ENCODE peak calls at places on chromosomes 2 and 18, in eight cellular contexts. M is putamen, S is ELF-1, O is ACHN, T is NCI-H446 treated with DMSO at 0.1 percent for 48 hours, J is GM12891, Y is anterior cingulate cortex, R is AG08396. I is an unnamed sample.

GRCh38 chr2:218832520-218832919 is 917 bp upstream of the PRKAG3 start:
- DNase-seq in Y (no peak), M (no peak), R (peak), O (peak), J (no peak), S (no peak), T (no peak), I (no peak)

GRCh38 chr2:101655941-101656422 is 41.5 kb upstream of the MAP4K4 start:
- DNase-seq in J (no peak), M (no peak), S (no peak), Y (no peak), R (peak), O (no peak), T (no peak), I (no peak)

GRCh38 chr2:187055463-187055862 is 206.5 kb upstream of the ZSWIM2 start:
- DNase-seq in R (no peak), M (no peak), J (no peak), O (no peak), Y (no peak), S (no peak), T (no peak), I (no peak)

GRCh38 chr2:200829258-200829655 is 17.5 kb downstream of the BZW1 start:
- DNase-seq in T (no peak), O (no peak), M (no peak), S (no peak), R (no peak), J (no peak), Y (no peak), I (no peak)

GRCh38 chr2:162327134-162327769 is 8.8 kb upstream of the IFIH1 start:
- DNase-seq in O (no peak), S (no peak), R (no peak), J (no peak), T (no peak), M (no peak), Y (no peak), I (no peak)

GRCh38 chr2:68200157-68200787 is 42.6 kb downstream of the PNO1 start:
- DNase-seq in T (no peak), M (no peak), S (no peak), R (no peak), O (no peak), Y (no peak), J (no peak), I (no peak)

GRCh38 chr18:54835944-54836343 is 7.7 kb downstream of the RAB27B start:
- DNase-seq in Y (no peak), R (no peak), J (no peak), T (no peak), S (no peak), O (no peak), M (no peak), I (no peak)

GRCh38 chr18:59950215-59950944 is 50.6 kb downstream of the PMAIP1 start:
- DNase-seq in Y (no peak), R (no peak), O (no peak), M (no peak), T (no peak), S (no peak), J (no peak), I (no peak)

GRCh38 chr2:27721335-27721734 is 50.2 kb upstream of the MRPL33 start:
- DNase-seq in R (no peak), M (no peak), Y (no peak), O (peak), T (no peak), J (no peak), S (no peak), I (no peak)

GRCh38 chr2:63851912-63852311 is 10.2 kb downstream of the UGP2 start:
- DNase-seq in T (no peak), J (no peak), O (no peak), R (no peak), M (no peak), Y (no peak), S (no peak), I (no peak)

GRCh38 chr2:120526997-120527945 is 181.3 kb downstream of the INHBB start:
- DNase-seq in T (no peak), O (no peak), Y (no peak), J (no peak), R (no peak), M (no peak), S (no peak), I (no peak)

GRCh38 chr2:122390406-122390805 is 635.0 kb downstream of the TSN start:
- DNase-seq in M (no peak), J (no peak), Y (no peak), T (no peak), S (no peak), O (peak), R (no peak), I (no peak)

GRCh38 chr2:15667579-15668556 is 76.2 kb downstream of the DDX1 start:
- DNase-seq in S (no peak), R (no peak), T (no peak), Y (no peak), O (no peak), J (no peak), M (no peak), I (no peak)

GRCh38 chr2:190519975-190520767 is 14.4 kb downstream of the NEMP2 start:
- DNase-seq in Y (no peak), O (no peak), S (no peak), R (no peak), T (no peak), M (no peak), J (no peak), I (no peak)

GRCh38 chr2:16166327-16166981 is 226.1 kb downstream of the MYCN start:
- DNase-seq in M (no peak), J (no peak), Y (no peak), S (peak), T (no peak), O (no peak), R (no peak), I (no peak)

GRCh38 chr2:105618351-105618659 is 126.4 kb upstream of the NCK2 start:
- DNase-seq in R (no peak), O (no peak), M (no peak), T (no peak), S (no peak), J (no peak), Y (no peak), I (no peak)

GRCh38 chr18:45334188-45334587 is 281.1 kb upstream of the SLC14A2 start:
- DNase-seq in S (no peak), M (no peak), O (no peak), J (no peak), R (no peak), T (no peak), Y (no peak), I (no peak)

GRCh38 chr2:29115797-29116781 is 874 bp downstream of the CLIP4 start:
- DNase-seq in S (no peak), R (peak), O (peak), M (peak), T (no peak), Y (peak), J (no peak), I (peak)

GRCh38 chr2:220446106-220446712 is 818.8 kb downstream of the SLC4A3 start:
- DNase-seq in Y (no peak), O (no peak), J (no peak), M (peak), T (no peak), S (no peak), R (no peak), I (no peak)

GRCh38 chr2:88831071-88831791 is 139.8 kb downstream of the RPIA start:
- DNase-seq in Y (no peak), O (no peak), T (no peak), M (no peak), J (no peak), S (no peak), R (no peak), I (no peak)

GRCh38 chr2:30356061-30356460 is 91.0 kb upstream of the LCLAT1 start:
- DNase-seq in S (no peak), Y (no peak), T (no peak), R (no peak), O (no peak), J (no peak), M (no peak), I (no peak)

GRCh38 chr2:38439807-38440300 is 62.8 kb upstream of the ATL2 start:
- DNase-seq in J (no peak), O (no peak), R (no peak), S (no peak), M (no peak), Y (no peak), T (no peak), I (no peak)

GRCh38 chr2:151363709-151364108 is 6.3 kb downstream of the TNFAIP6 start:
- DNase-seq in M (peak), Y (no peak), O (no peak), S (no peak), J (no peak), T (no peak), R (no peak), I (no peak)

GRCh38 chr2:133674433-133675331 is 106.4 kb upstream of the NCKAP5 start:
- DNase-seq in J (no peak), O (no peak), M (peak), Y (peak), S (peak), R (peak), T (peak), I (peak)

GRCh38 chr2:40129725-40130124 is 322.2 kb downstream of the SLC8A1 start:
- DNase-seq in R (no peak), M (no peak), O (no peak), J (no peak), T (no peak), S (no peak), Y (no peak), I (no peak)

GRCh38 chr2:9641641-9642040 is 10.8 kb upstream of the YWHAQ start:
- DNase-seq in R (no peak), M (no peak), T (no peak), S (no peak), O (no peak), Y (no peak), J (no peak), I (no peak)

GRCh38 chr2:105329561-105330495 is at the start of gene TGFBRAP1:
- DNase-seq in J (peak), R (peak), T (peak), O (peak), M (peak), S (peak), Y (peak), I (peak)

GRCh38 chr2:5690718-5691658 is 1.2 kb upstream of the SOX11 start:
- DNase-seq in S (peak), T (no peak), J (no peak), O (no peak), R (peak), Y (no peak), M (no peak), I (no peak)

GRCh38 chr2:133447303-133447702 is 121.0 kb downstream of the NCKAP5 start:
- DNase-seq in Y (no peak), S (no peak), M (no peak), R (no peak), T (no peak), O (no peak), J (no peak), I (no peak)

GRCh38 chr2:48249631-48250473 is 280.1 kb upstream of the STON1 start:
- DNase-seq in J (no peak), T (peak), Y (no peak), R (peak), M (no peak), S (no peak), O (no peak), I (no peak)

GRCh38 chr2:18605115-18605514 is 15.7 kb upstream of the NT5C1B start:
- DNase-seq in O (no peak), J (no peak), S (no peak), R (no peak), T (no peak), M (no peak), Y (no peak), I (no peak)

GRCh38 chr18:72768681-72769229 is 99.0 kb downstream of the NETO1 start:
- DNase-seq in T (no peak), O (no peak), S (peak), J (no peak), M (no peak), Y (no peak), R (no peak), I (no peak)

I was measured in amniotic stem cell.